ENCODE peak calls at places on chromosomes 6 and 20, in eight cellular contexts. K is A549, I is ovary, R is cardiac muscle cell, L is colonic mucosa, G is fibroblast of mammary gland, J is GM12864, P is SK-N-SH. X is an unnamed sample.

GRCh38 chr6:117555882-117556498 is 46.3 kb downstream of the GOPC start:
- DNase-seq in R (peak; percentile 51), L (peak; percentile 71), J (no peak), G (peak; percentile 47), P (no peak), I (peak; percentile 61), K (no peak), X (peak; percentile 48)

GRCh38 chr6:125099211-125100017 is 54.2 kb upstream of the TPD52L1 start:
- DNase-seq in L (peak; percentile 34), K (peak; percentile 71), I (peak; percentile 44), G (peak; percentile 41), R (peak; percentile 69), J (no peak), P (peak; percentile 61), X (peak; percentile 41)

GRCh38 chr20:31740208-31740607 is 1.1 kb downstream of the TPX2 start:
- DNase-seq in G (peak; percentile 81), L (no peak), P (peak; percentile 23), J (no peak), K (no peak), R (no peak), I (no peak), X (peak; percentile 59)

GRCh38 chr20:7038029-7038428 is 270.5 kb downstream of the BMP2 start:
- DNase-seq in P (no peak), R (no peak), L (no peak), I (no peak), G (no peak), K (no peak), J (no peak), X (peak; percentile 44)

GRCh38 chr6:29792123-29793035 is 35.2 kb upstream of the HLA-G start:
- DNase-seq in J (no peak), K (peak; percentile 27), G (peak; percentile 16), P (peak; percentile 43), I (peak; percentile 51), R (peak; percentile 16), L (peak; percentile 83), X (peak; percentile 56)

GRCh38 chr20:53495357-53495756 is 98.3 kb downstream of the ZNF217 start:
- DNase-seq in K (no peak), R (no peak), I (no peak), J (no peak), P (peak; percentile 71), L (no peak), G (no peak), X (no peak)

GRCh38 chr6:57423468-57423867 is 106.0 kb downstream of the PRIM2 start:
- DNase-seq in K (no peak), P (no peak), R (no peak), G (no peak), L (no peak), J (no peak), I (no peak), X (no peak)

GRCh38 chr20:58148891-58149290 is 79.6 kb downstream of the ANKRD60 start:
- DNase-seq in R (no peak), J (no peak), I (no peak), L (no peak), K (no peak), G (no peak), P (no peak), X (no peak)

GRCh38 chr20:21189761-21190523 is 64.1 kb downstream of the KIZ start:
- DNase-seq in G (no peak), J (no peak), I (no peak), P (no peak), R (no peak), K (no peak), L (no peak), X (no peak)

GRCh38 chr20:9966966-9967365 is 67.8 kb upstream of the ANKEF1 start:
- DNase-seq in R (no peak), G (peak; percentile 26), L (no peak), P (peak; percentile 30), K (peak; percentile 36), I (no peak), J (no peak), X (peak; percentile 17)

GRCh38 chr6:166488081-166488685 is 98.3 kb downstream of the RAMACL start:
- DNase-seq in L (peak; percentile 46), J (peak; percentile 95), I (peak; percentile 45), K (no peak), P (no peak), G (peak; percentile 10), R (no peak), X (no peak)

GRCh38 chr6:3176562-3177355 is 19.4 kb upstream of the TUBB2A start:
- DNase-seq in K (peak; percentile 57), L (no peak), G (peak; percentile 95), P (no peak), J (no peak), R (no peak), I (no peak), X (peak; percentile 93)

GRCh38 chr6:6002005-6002808 is 4.5 kb downstream of the NRN1 start:
- DNase-seq in G (no peak), J (no peak), P (no peak), L (no peak), K (no peak), R (peak; percentile 35), I (no peak), X (no peak)

GRCh38 chr6:132096245-132096644 is 145.1 kb upstream of the CCN2 start:
- DNase-seq in G (peak; percentile 38), L (no peak), J (no peak), P (no peak), R (no peak), K (no peak), I (no peak), X (no peak)

DNA sequence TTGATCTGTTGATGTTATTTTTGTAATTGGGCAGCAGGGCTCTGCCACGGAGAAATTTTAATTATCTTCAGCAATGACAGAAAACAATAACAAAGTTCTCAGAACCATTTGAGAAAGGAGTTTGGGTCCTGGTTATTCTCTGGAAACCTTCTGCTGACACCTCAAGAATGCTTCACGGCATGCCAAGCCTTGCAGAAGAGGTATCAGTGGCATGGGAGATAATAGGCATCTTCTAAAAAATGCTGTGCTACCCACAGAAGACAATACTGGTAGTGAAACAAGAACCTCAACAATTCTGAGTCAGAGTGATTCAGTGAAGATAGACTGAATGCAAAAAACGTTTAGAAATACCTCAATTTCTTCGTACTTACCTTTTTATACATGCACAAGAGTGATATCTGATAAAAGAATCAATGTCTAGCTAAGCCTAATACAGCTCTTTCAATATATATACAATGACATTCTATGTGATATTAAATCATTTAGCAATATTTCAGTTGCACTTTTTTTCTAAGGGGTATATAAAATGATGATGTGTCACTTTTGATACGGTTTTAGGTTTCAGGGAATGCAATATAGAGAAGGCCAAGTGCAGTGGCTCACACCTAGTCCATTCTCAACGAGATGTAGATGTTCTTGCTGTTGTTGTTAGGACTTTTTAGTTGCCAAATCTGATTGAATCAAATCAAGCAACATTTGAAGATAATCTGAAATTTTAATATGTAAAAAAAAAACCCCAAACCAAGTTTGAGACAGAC is 110.4 kb upstream of the COL21A1 start:
- DNase-seq in J (no peak), K (no peak), L (no peak), I (no peak), P (no peak), R (no peak), G (peak; percentile 34), X (peak; percentile 63)
- TF ChIP-seq CTCF in J (no peak), K (no peak), L (no peak), I (no peak), P (no peak), R (no peak), G (no peak), X (no peak)

GRCh38 chr6:44356432-44356950 is 14.0 kb downstream of the SPATS1 start:
- DNase-seq in I (no peak), J (no peak), R (no peak), P (no peak), K (no peak), L (no peak), G (no peak), X (no peak)
- H3K4me3 ChIP-seq in I (no peak overlapping the region), J (no peak overlapping the region), R (no peak overlapping the region), P (no peak overlapping the region), K (no peak overlapping the region), L (no peak overlapping the region), G (no peak overlapping the region), X (no peak overlapping the region)

GRCh38 chr20:11588875-11589274 is 328.8 kb upstream of the BTBD3 start:
- DNase-seq in I (no peak), J (no peak), L (no peak), G (no peak), P (no peak), K (no peak), R (no peak), X (no peak)

GRCh38 chr20:11581271-11581670 is 336.4 kb upstream of the BTBD3 start:
- DNase-seq in K (no peak), P (no peak), L (no peak), I (no peak), J (no peak), R (no peak), G (peak; percentile 1), X (no peak)

GRCh38 chr20:11582073-11582472 is 335.6 kb upstream of the BTBD3 start:
- DNase-seq in L (no peak), P (no peak), J (no peak), R (no peak), I (no peak), G (peak; percentile 17), K (no peak), X (no peak)

DNA sequence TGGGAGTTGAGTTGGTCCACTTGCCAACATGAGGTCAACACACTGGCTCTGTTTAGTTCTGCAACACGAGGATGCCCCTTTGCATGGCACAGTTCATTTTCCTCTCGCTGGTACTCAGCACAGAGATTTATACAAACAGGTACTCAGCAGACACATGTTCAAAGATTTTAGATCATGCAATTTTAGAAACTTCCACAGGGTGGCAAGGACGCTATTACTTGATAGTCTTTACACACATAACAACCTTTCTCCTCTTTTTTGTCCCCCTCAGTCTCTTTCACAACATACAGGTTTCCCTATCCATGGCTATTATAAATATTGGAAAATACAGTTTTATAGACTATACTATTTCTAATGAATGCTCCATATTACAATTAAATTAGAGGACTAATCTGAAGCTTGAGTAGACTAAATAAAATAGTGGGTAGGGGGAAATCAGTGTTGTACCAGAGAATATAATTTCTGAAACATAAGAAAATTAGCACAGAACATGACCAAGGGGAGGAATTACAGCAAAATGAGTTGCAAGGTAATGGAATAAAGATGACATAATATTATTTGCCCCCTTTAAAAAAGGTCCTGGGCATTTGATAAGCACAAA is 331.8 kb upstream of the BTBD3 start:
- DNase-seq in I (no peak), G (peak; percentile 9), J (no peak), L (no peak), K (no peak), P (no peak), R (peak; percentile 29), X (peak; percentile 38)
- TF ChIP-seq CTCF in I (no peak), G (peak; percentile 15), J (no peak), L (no peak), K (peak; percentile 39), P (peak; percentile 43), R (peak; percentile 33), X (peak; percentile 47)

GRCh38 chr6:26597389-26597766 is 625 bp downstream of the ABT1 start:
- DNase-seq in P (no peak), G (no peak), J (no peak), L (no peak), I (no peak), K (no peak), R (no peak), X (no peak)

GRCh38 chr6:26594128-26594493 is 2.6 kb upstream of the ABT1 start:
- DNase-seq in K (no peak), J (no peak), L (no peak), R (no peak), I (no peak), P (no peak), G (no peak), X (no peak)

GRCh38 chr6:26596579-26597388 is at the start of gene ABT1:
- DNase-seq in K (peak; percentile 88), P (peak; percentile 96), R (peak; percentile 98), J (peak; percentile 95), G (peak; percentile 99), L (peak; percentile 98), I (peak; percentile 99), X (peak; percentile 100)

GRCh38 chr6:26594730-26595632 is 1.8 kb upstream of the ABT1 start:
- DNase-seq in R (no peak), J (no peak), G (peak; percentile 89), K (peak; percentile 53), I (peak; percentile 68), P (peak; percentile 30), L (no peak), X (peak; percentile 77)

GRCh38 chr6:26595669-26596269 is 984 bp upstream of the ABT1 start:
- DNase-seq in J (peak; percentile 62), I (peak; percentile 93), P (peak; percentile 79), L (peak; percentile 96), K (peak; percentile 58), R (peak; percentile 96), G (peak; percentile 85), X (peak; percentile 86)
- H3K4me3 ChIP-seq in J (peak overlapping the region; percentile 95), I (peak overlapping the region; percentile 89), P (peak overlapping the region; percentile 72), L (peak overlapping the region; percentile 97), K (peak overlapping the region; percentile 77), R (peak overlapping the region; percentile 64), G (peak overlapping the region; percentile 99), X (peak overlapping the region; percentile 99)

X was measured in epithelial cell of esophagus.